ENCODE peak calls at places on chromosomes 11 and 22, in eight cellular contexts. Z is cardiac muscle cell; G is DMS53; X is COR-L47; O is BE2C; I is brain microvascular endothelial cell; A is stimulated activated CD4-positive, alpha-beta T cell treated with anti-CD3 and anti-CD28 coated beads, TNF-alpha, amount 100 ng/mL, for 1 hour; N is posterior cingulate gyrus. H is an unnamed sample.

GRCh38 chr11:111944139-111944538 is 7.0 kb downstream of the DIXDC1 start:
- DNase-seq in Z (peak), G (no peak), X (no peak), O (no peak), I (peak), A (no peak), N (no peak), H (no peak)

GRCh38 chr11:2531277-2531986 is 86.6 kb downstream of the KCNQ1 start:
- DNase-seq in Z (peak), G (peak), X (peak), O (peak), I (peak), A (peak), N (peak), H (peak)

GRCh38 chr11:104609297-104609696 is 289.0 kb downstream of the CASP12 start:
- DNase-seq in Z (peak), G (peak), X (peak), O (peak), I (peak), A (peak), N (no peak), H (peak)

GRCh38 chr11:95680169-95680929 is 109.2 kb downstream of the FAM76B start:
- DNase-seq in Z (peak), G (peak), X (no peak), O (no peak), I (peak), A (no peak), N (no peak), H (no peak)

GRCh38 chr11:128532016-128532570 is 55.3 kb downstream of the ETS1 start:
- DNase-seq in Z (no peak), G (no peak), X (peak), O (no peak), I (no peak), A (no peak), N (peak), H (no peak)

GRCh38 chr22:43085658-43086606 is 3.3 kb downstream of the TTLL1 start:
- DNase-seq in Z (no peak), G (no peak), X (no peak), O (no peak), I (no peak), A (no peak), N (no peak), H (no peak)

GRCh38 chr11:13923182-13923581 is 39.3 kb upstream of the SPON1 start:
- DNase-seq in Z (no peak), G (no peak), X (no peak), O (no peak), I (no peak), A (no peak), N (no peak), H (no peak)

GRCh38 chr11:73760066-73760679 is 701 bp downstream of the RAB6A start:
- DNase-seq in Z (peak), G (peak), X (no peak), O (peak), I (no peak), A (no peak), N (peak), H (peak)

GRCh38 chr11:60914620-60915249 is 777 bp downstream of the TMEM109 start:
- DNase-seq in Z (peak), G (peak), X (no peak), O (no peak), I (no peak), A (no peak), N (no peak), H (peak)

GRCh38 chr11:33055361-33055760 is 16.0 kb downstream of the TCP11L1 start:
- DNase-seq in Z (no peak), G (no peak), X (no peak), O (no peak), I (no peak), A (no peak), N (no peak), H (peak)

GRCh38 chr11:95074806-95075563 is 8.3 kb downstream of the SRSF8 start:
- DNase-seq in Z (peak), G (peak), X (peak), O (peak), I (no peak), A (no peak), N (no peak), H (peak)

GRCh38 chr22:40512426-40513136 is 123.9 kb downstream of the MRTFA start:
- DNase-seq in Z (peak), G (no peak), X (no peak), O (no peak), I (peak), A (no peak), N (no peak), H (peak)

GRCh38 chr11:133075351-133075750 is 456.9 kb downstream of the OPCML start:
- DNase-seq in Z (no peak), G (no peak), X (no peak), O (no peak), I (no peak), A (no peak), N (no peak), H (no peak)

GRCh38 chr11:45142241-45142885 is 4.1 kb upstream of the PRDM11 start:
- DNase-seq in Z (peak), G (no peak), X (no peak), O (no peak), I (no peak), A (no peak), N (no peak), H (no peak)

GRCh38 chr11:30165652-30166051 is 65.2 kb upstream of the FSHB start:
- DNase-seq in Z (no peak), G (no peak), X (no peak), O (no peak), I (no peak), A (no peak), N (no peak), H (no peak)

GRCh38 chr22:29032014-29032475 is 29.6 kb downstream of the C22orf31 start:
- DNase-seq in Z (peak), G (peak), X (no peak), O (no peak), I (no peak), A (no peak), N (no peak), H (no peak)

H was measured in adrenal gland.